ENCODE peak calls at places on chromosomes 5 and 9, in five cellular contexts. One of them, this sample, is unnamed.

GRCh38 chr9:128389395-128390149 is 18.4 kb downstream of the URM1 start:
- DNase-seq in keratinocyte: no peak
- DNase-seq in A549: no peak
- DNase-seq in dorsolateral prefrontal cortex: peak
- DNase-seq in astrocyte of the spinal cord: no peak
- DNase-seq in this sample: no peak

GRCh38 chr9:131238402-131239021 is 37.8 kb downstream of the FAM78A start:
- DNase-seq in keratinocyte: no peak
- DNase-seq in A549: no peak
- DNase-seq in dorsolateral prefrontal cortex: no peak
- DNase-seq in astrocyte of the spinal cord: peak
- DNase-seq in this sample: no peak

GRCh38 chr9:91775011-91775707 is 174.9 kb downstream of the ROR2 start:
- DNase-seq in keratinocyte: no peak
- DNase-seq in A549: peak
- DNase-seq in dorsolateral prefrontal cortex: peak
- DNase-seq in astrocyte of the spinal cord: peak
- DNase-seq in this sample: peak

GRCh38 chr5:81626524-81626923 is 124.4 kb downstream of the SSBP2 start:
- DNase-seq in keratinocyte: no peak
- DNase-seq in A549: peak
- DNase-seq in dorsolateral prefrontal cortex: no peak
- DNase-seq in astrocyte of the spinal cord: peak
- DNase-seq in this sample: peak

GRCh38 chr5:142015781-142016533 is 3.1 kb upstream of the GNPDA1 start:
- DNase-seq in keratinocyte: no peak
- DNase-seq in A549: no peak
- DNase-seq in dorsolateral prefrontal cortex: no peak
- DNase-seq in astrocyte of the spinal cord: peak
- DNase-seq in this sample: no peak

GRCh38 chr5:75341934-75342333 is 4.9 kb downstream of the HMGCR start:
- DNase-seq in keratinocyte: no peak
- DNase-seq in A549: no peak
- DNase-seq in dorsolateral prefrontal cortex: no peak
- DNase-seq in astrocyte of the spinal cord: no peak
- DNase-seq in this sample: no peak

GRCh38 chr5:123089971-123090640 is 1.1 kb downstream of the PRDM6 start:
- DNase-seq in keratinocyte: no peak
- DNase-seq in A549: no peak
- DNase-seq in dorsolateral prefrontal cortex: no peak
- DNase-seq in astrocyte of the spinal cord: no peak
- DNase-seq in this sample: no peak

GRCh38 chr9:137723396-137724113 is 104.8 kb downstream of the EHMT1 start:
- DNase-seq in keratinocyte: no peak
- DNase-seq in A549: no peak
- DNase-seq in dorsolateral prefrontal cortex: no peak
- DNase-seq in astrocyte of the spinal cord: no peak
- DNase-seq in this sample: no peak

GRCh38 chr5:141518616-141519015 is 29.7 kb downstream of the PCDHGC5 start:
- DNase-seq in keratinocyte: no peak
- DNase-seq in A549: no peak
- DNase-seq in dorsolateral prefrontal cortex: no peak
- DNase-seq in astrocyte of the spinal cord: no peak
- DNase-seq in this sample: no peak

GRCh38 chr9:17926246-17926645 is 347.4 kb downstream of the SH3GL2 start:
- DNase-seq in keratinocyte: no peak
- DNase-seq in A549: no peak
- DNase-seq in dorsolateral prefrontal cortex: no peak
- DNase-seq in astrocyte of the spinal cord: no peak
- DNase-seq in this sample: no peak

GRCh38 chr9:12723409-12724028 is 30.3 kb downstream of the TYRP1 start:
- DNase-seq in keratinocyte: no peak
- DNase-seq in A549: no peak
- DNase-seq in dorsolateral prefrontal cortex: no peak
- DNase-seq in astrocyte of the spinal cord: peak
- DNase-seq in this sample: no peak
- TF ChIP-seq CTCF in keratinocyte: peak
- TF ChIP-seq CTCF in A549: peak
- TF ChIP-seq CTCF in dorsolateral prefrontal cortex: peak
- TF ChIP-seq CTCF in astrocyte of the spinal cord: peak
- TF ChIP-seq CTCF in this sample: peak

GRCh38 chr5:146753618-146754123 is 124.9 kb downstream of the PPP2R2B start:
- DNase-seq in keratinocyte: no peak
- DNase-seq in A549: no peak
- DNase-seq in dorsolateral prefrontal cortex: no peak
- DNase-seq in astrocyte of the spinal cord: no peak
- DNase-seq in this sample: no peak
- H3K4me3 ChIP-seq in keratinocyte: no peak
- H3K4me3 ChIP-seq in A549: no peak
- H3K4me3 ChIP-seq in dorsolateral prefrontal cortex: no peak
- H3K4me3 ChIP-seq in astrocyte of the spinal cord: no peak
- H3K4me3 ChIP-seq in this sample: no peak

DNA sequence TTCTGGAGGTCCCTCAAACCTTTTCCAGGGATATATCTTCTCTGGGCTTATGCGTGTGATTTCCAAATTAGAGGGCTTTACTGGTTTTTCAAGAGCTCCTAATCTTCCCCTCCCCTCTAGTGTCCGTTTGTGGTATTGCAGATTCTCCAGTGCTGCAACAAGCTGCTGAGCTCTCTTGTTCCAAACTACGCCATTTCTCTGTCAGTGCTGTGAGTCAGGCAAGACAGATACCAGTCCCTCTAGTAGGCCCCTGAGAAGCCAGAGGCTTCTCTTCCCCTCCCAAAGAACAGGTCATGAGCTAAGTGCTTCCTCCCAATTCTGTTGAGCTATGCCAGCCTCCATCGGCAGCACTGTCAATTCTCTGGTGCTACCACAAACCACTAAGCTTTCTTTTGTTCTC is 149.5 kb downstream of the FANCC start:
- DNase-seq in keratinocyte: peak
- DNase-seq in A549: peak
- DNase-seq in dorsolateral prefrontal cortex: no peak
- DNase-seq in astrocyte of the spinal cord: peak
- DNase-seq in this sample: peak
- TF ChIP-seq CTCF in keratinocyte: peak
- TF ChIP-seq CTCF in A549: peak
- TF ChIP-seq CTCF in dorsolateral prefrontal cortex: peak
- TF ChIP-seq CTCF in astrocyte of the spinal cord: peak
- TF ChIP-seq CTCF in this sample: peak

DNA sequence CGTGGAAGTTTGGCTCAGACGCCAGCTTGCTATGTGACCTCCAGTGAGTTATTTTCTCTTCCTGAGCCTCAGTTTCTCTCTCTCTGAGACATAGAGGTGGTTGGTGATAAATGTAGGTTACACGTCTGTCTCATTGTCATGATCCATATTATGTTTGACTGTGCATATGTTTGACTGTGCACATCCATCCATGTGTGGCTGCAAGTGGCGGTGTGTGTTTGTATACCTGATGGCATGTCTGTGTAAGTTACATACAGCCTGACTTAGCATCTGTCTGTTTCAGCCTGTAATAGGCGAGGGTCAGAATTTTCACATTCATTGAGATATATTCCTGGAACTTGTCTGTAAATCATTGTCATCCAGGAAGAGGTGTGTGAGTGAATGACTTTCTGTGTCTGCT is 3.3 kb downstream of the SPARC start:
- DNase-seq in keratinocyte: no peak
- DNase-seq in A549: no peak
- DNase-seq in dorsolateral prefrontal cortex: no peak
- DNase-seq in astrocyte of the spinal cord: no peak
- DNase-seq in this sample: no peak
- H3K4me3 ChIP-seq in keratinocyte: no peak
- H3K4me3 ChIP-seq in A549: no peak
- H3K4me3 ChIP-seq in dorsolateral prefrontal cortex: peak
- H3K4me3 ChIP-seq in astrocyte of the spinal cord: peak
- H3K4me3 ChIP-seq in this sample: peak

GRCh38 chr9:133355881-133356357 is 368 bp downstream of the SURF1 start:
- DNase-seq in keratinocyte: no peak
- DNase-seq in A549: no peak
- DNase-seq in dorsolateral prefrontal cortex: no peak
- DNase-seq in astrocyte of the spinal cord: no peak
- DNase-seq in this sample: no peak
- TF ChIP-seq CTCF in keratinocyte: no peak
- TF ChIP-seq CTCF in A549: peak
- TF ChIP-seq CTCF in dorsolateral prefrontal cortex: no peak
- TF ChIP-seq CTCF in astrocyte of the spinal cord: peak
- TF ChIP-seq CTCF in this sample: no peak

GRCh38 chr5:73031839-73032238 is 76.0 kb downstream of the FCHO2 start:
- DNase-seq in keratinocyte: peak
- DNase-seq in A549: no peak
- DNase-seq in dorsolateral prefrontal cortex: no peak
- DNase-seq in astrocyte of the spinal cord: peak
- DNase-seq in this sample: peak
- H3K4me3 ChIP-seq in keratinocyte: no peak
- H3K4me3 ChIP-seq in A549: no peak
- H3K4me3 ChIP-seq in dorsolateral prefrontal cortex: no peak
- H3K4me3 ChIP-seq in astrocyte of the spinal cord: no peak
- H3K4me3 ChIP-seq in this sample: no peak

DNA sequence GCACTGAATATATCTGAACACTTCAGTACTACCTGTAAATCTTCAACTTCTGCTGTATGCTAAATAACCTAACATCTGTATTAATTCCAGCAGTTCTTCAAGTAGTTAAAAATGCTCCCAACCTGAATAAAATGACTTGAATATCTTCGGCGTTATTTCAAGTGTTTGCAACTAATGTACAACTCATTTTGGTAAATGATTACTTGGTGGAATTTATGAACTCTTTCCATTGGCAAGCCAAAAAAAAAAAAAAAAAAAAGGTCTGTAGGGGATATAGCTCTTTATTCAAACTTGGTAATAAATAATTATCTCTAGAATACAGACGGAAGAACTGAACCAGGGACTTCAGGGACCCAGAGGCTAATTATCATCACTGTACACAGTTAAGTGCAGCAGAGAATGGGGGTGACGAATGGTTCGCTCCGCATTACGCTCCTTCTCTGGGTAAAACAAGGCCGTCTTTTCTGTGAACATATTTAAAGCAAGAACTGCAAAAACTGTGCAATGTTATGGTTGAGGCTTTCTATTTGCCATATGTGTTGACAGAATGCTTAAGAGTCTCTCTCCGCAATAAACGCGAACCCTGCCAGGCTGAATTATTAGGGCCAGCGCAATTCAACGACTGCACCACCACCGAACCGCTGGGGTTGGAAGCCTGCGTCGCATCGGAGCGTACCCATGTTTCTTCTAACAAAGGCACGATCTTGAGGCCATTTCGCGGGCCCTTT is 1.8 kb upstream of the ERBIN start:
- DNase-seq in keratinocyte: no peak
- DNase-seq in A549: no peak
- DNase-seq in dorsolateral prefrontal cortex: no peak
- DNase-seq in astrocyte of the spinal cord: peak
- DNase-seq in this sample: no peak
- TF ChIP-seq CTCF in keratinocyte: no peak
- TF ChIP-seq CTCF in A549: no peak
- TF ChIP-seq CTCF in dorsolateral prefrontal cortex: no peak
- TF ChIP-seq CTCF in astrocyte of the spinal cord: no peak
- TF ChIP-seq CTCF in this sample: no peak

GRCh38 chr5:133140311-133140710 is 88.5 kb downstream of the HSPA4 start:
- DNase-seq in keratinocyte: no peak
- DNase-seq in A549: no peak
- DNase-seq in dorsolateral prefrontal cortex: no peak
- DNase-seq in astrocyte of the spinal cord: no peak
- DNase-seq in this sample: no peak
- H3K4me3 ChIP-seq in keratinocyte: no peak
- H3K4me3 ChIP-seq in A549: no peak
- H3K4me3 ChIP-seq in dorsolateral prefrontal cortex: no peak
- H3K4me3 ChIP-seq in astrocyte of the spinal cord: no peak
- H3K4me3 ChIP-seq in this sample: no peak

DNA sequence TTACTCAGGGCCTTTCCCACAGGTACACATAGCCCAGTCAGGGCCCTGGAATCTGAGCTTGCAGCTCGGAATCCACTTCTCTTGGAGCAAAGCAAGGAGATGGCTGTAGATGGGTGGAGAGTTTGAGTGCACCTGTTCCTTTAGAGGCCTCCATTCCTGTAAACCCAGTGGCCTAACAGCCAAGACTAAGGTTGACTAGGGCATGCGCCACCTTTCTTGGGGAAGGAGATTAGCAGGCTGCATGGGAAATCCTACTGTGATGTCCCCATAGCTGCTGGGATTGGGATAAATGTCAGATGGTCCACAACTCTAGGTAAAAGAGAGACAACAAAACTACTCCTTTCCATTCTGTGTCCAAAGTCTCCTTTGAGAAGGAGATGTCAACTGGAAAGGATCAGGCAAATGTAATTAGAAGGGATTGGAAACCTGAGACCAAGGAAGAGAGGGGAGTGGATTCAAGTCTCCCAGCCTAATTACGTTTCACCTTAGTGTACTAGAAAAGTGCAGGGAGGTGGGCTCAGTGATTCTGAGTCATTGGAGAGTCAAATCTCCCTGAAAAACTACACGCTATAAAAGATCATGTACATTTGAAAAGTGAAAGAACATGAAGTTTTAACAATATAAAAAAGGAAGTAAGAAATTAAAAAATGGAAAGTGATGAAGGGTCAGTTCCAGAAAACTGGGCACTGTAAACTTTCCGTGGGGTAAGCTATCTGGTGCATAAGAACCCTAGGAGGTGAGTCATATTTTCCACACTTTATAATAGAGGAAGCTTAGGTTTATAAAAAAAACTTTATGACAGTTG is 104.2 kb downstream of the SEC61B start:
- DNase-seq in keratinocyte: no peak
- DNase-seq in A549: no peak
- DNase-seq in dorsolateral prefrontal cortex: no peak
- DNase-seq in astrocyte of the spinal cord: no peak
- DNase-seq in this sample: no peak
- TF ChIP-seq CTCF in keratinocyte: no peak
- TF ChIP-seq CTCF in A549: no peak
- TF ChIP-seq CTCF in dorsolateral prefrontal cortex: no peak
- TF ChIP-seq CTCF in astrocyte of the spinal cord: no peak
- TF ChIP-seq CTCF in this sample: no peak

This sample was measured in AG04450.